ENCODE peak calls at places on chromosome 11, in five cellular contexts. One of them, this sample, is unnamed.

GRCh38 chr11:76623171-76623883 is 47.2 kb downstream of the LRRC32 start:
- DNase-seq in activated gamma-delta T cell treated with Interleukin-2 at 50 U/mL for 16 hours: no peak
- DNase-seq in PC-3: peak
- DNase-seq in stimulated activated CD8-positive, alpha-beta memory T cell treated with anti-CD3 and anti-CD28 coated beads, Interleukin-7, amount 100 ng/mL, for 1 hour: no peak
- DNase-seq in RWPE1: no peak
- DNase-seq in this sample: peak

GRCh38 chr11:12963051-12963450 is 46.1 kb upstream of the RASSF10 start:
- DNase-seq in activated gamma-delta T cell treated with Interleukin-2 at 50 U/mL for 16 hours: no peak
- DNase-seq in PC-3: no peak
- DNase-seq in stimulated activated CD8-positive, alpha-beta memory T cell treated with anti-CD3 and anti-CD28 coated beads, Interleukin-7, amount 100 ng/mL, for 1 hour: no peak
- DNase-seq in RWPE1: no peak
- DNase-seq in this sample: no peak

GRCh38 chr11:36086366-36086765 is 142.5 kb downstream of the LDLRAD3 start:
- DNase-seq in activated gamma-delta T cell treated with Interleukin-2 at 50 U/mL for 16 hours: no peak
- DNase-seq in PC-3: no peak
- DNase-seq in stimulated activated CD8-positive, alpha-beta memory T cell treated with anti-CD3 and anti-CD28 coated beads, Interleukin-7, amount 100 ng/mL, for 1 hour: no peak
- DNase-seq in RWPE1: no peak
- DNase-seq in this sample: no peak

GRCh38 chr11:14974021-14974698 is 2.0 kb upstream of the CALCA start:
- DNase-seq in activated gamma-delta T cell treated with Interleukin-2 at 50 U/mL for 16 hours: no peak
- DNase-seq in PC-3: no peak
- DNase-seq in stimulated activated CD8-positive, alpha-beta memory T cell treated with anti-CD3 and anti-CD28 coated beads, Interleukin-7, amount 100 ng/mL, for 1 hour: no peak
- DNase-seq in RWPE1: no peak
- DNase-seq in this sample: no peak

GRCh38 chr11:65134952-65135632 is 773 bp upstream of the SYVN1 start:
- DNase-seq in activated gamma-delta T cell treated with Interleukin-2 at 50 U/mL for 16 hours: peak
- DNase-seq in PC-3: peak
- DNase-seq in stimulated activated CD8-positive, alpha-beta memory T cell treated with anti-CD3 and anti-CD28 coated beads, Interleukin-7, amount 100 ng/mL, for 1 hour: peak
- DNase-seq in RWPE1: peak
- DNase-seq in this sample: peak

GRCh38 chr11:81007046-81007445 is 1566.2 kb upstream of the TENM4 start:
- DNase-seq in activated gamma-delta T cell treated with Interleukin-2 at 50 U/mL for 16 hours: no peak
- DNase-seq in PC-3: peak
- DNase-seq in stimulated activated CD8-positive, alpha-beta memory T cell treated with anti-CD3 and anti-CD28 coated beads, Interleukin-7, amount 100 ng/mL, for 1 hour: no peak
- DNase-seq in RWPE1: peak
- DNase-seq in this sample: no peak

GRCh38 chr11:837990-838307 is 4.4 kb downstream of the POLR2L start:
- DNase-seq in activated gamma-delta T cell treated with Interleukin-2 at 50 U/mL for 16 hours: no peak
- DNase-seq in PC-3: no peak
- DNase-seq in stimulated activated CD8-positive, alpha-beta memory T cell treated with anti-CD3 and anti-CD28 coated beads, Interleukin-7, amount 100 ng/mL, for 1 hour: no peak
- DNase-seq in RWPE1: no peak
- DNase-seq in this sample: no peak

GRCh38 chr11:115585361-115586024 is 81.3 kb upstream of the CADM1 start:
- DNase-seq in activated gamma-delta T cell treated with Interleukin-2 at 50 U/mL for 16 hours: no peak
- DNase-seq in PC-3: no peak
- DNase-seq in stimulated activated CD8-positive, alpha-beta memory T cell treated with anti-CD3 and anti-CD28 coated beads, Interleukin-7, amount 100 ng/mL, for 1 hour: no peak
- DNase-seq in RWPE1: no peak
- DNase-seq in this sample: no peak

GRCh38 chr11:74417860-74418508 is 19.8 kb upstream of the PGM2L1 start:
- DNase-seq in activated gamma-delta T cell treated with Interleukin-2 at 50 U/mL for 16 hours: no peak
- DNase-seq in PC-3: no peak
- DNase-seq in stimulated activated CD8-positive, alpha-beta memory T cell treated with anti-CD3 and anti-CD28 coated beads, Interleukin-7, amount 100 ng/mL, for 1 hour: no peak
- DNase-seq in RWPE1: no peak
- DNase-seq in this sample: no peak

This sample was measured in aorta.